ENCODE peak calls at places on chromosomes 12 and 14, in eight cellular contexts. Z is tibial nerve, O is A549, I is transverse colon, E is esophagus muscularis mucosa, X is suprapubic skin, A is ovary, G is upper lobe of left lung. Q is an unnamed sample.

GRCh38 chr14:60346706-60347105 is 97.7 kb downstream of the PPM1A start:
- DNase-seq in Z (no peak), O (no peak), I (no peak), E (no peak), X (no peak), A (no peak), G (no peak), Q (no peak)

GRCh38 chr14:105168496-105168978 is at the start of gene JAG2:
- DNase-seq in Z (no peak), O (peak), I (peak), E (no peak), X (no peak), A (no peak), G (peak), Q (peak)

GRCh38 chr14:51236314-51236713 is 3.7 kb upstream of the TMX1 start:
- DNase-seq in Z (no peak), O (no peak), I (no peak), E (no peak), X (no peak), A (no peak), G (no peak), Q (no peak)

GRCh38 chr12:131049569-131050339 is 96.0 kb downstream of the ADGRD1 start:
- DNase-seq in Z (no peak), O (no peak), I (no peak), E (no peak), X (peak), A (no peak), G (peak), Q (no peak)

GRCh38 chr12:51874486-51874885 is 13.4 kb upstream of the ANKRD33 start:
- DNase-seq in Z (no peak), O (no peak), I (no peak), E (no peak), X (peak), A (no peak), G (no peak), Q (no peak)

GRCh38 chr12:42326466-42327226 is 679 bp downstream of the PPHLN1 start:
- DNase-seq in Z (no peak), O (no peak), I (peak), E (no peak), X (no peak), A (no peak), G (no peak), Q (no peak)

GRCh38 chr14:47149326-47149725 is 497.7 kb upstream of the RPL10L start:
- DNase-seq in Z (no peak), O (no peak), I (no peak), E (no peak), X (no peak), A (no peak), G (no peak), Q (no peak)

GRCh38 chr14:31992051-31992450 is 85.1 kb upstream of the ARHGAP5 start:
- DNase-seq in Z (no peak), O (no peak), I (no peak), E (no peak), X (no peak), A (no peak), G (no peak), Q (no peak)

GRCh38 chr14:77529963-77530362 is 31.3 kb upstream of the ISM2 start:
- DNase-seq in Z (no peak), O (no peak), I (no peak), E (no peak), X (no peak), A (no peak), G (no peak), Q (no peak)

GRCh38 chr14:93734086-93734822 is 54.0 kb downstream of the PRIMA1 start:
- DNase-seq in Z (no peak), O (no peak), I (no peak), E (no peak), X (no peak), A (no peak), G (peak), Q (no peak)

GRCh38 chr14:100176811-100177327 is 17.4 kb upstream of the DEGS2 start:
- DNase-seq in Z (no peak), O (no peak), I (no peak), E (no peak), X (no peak), A (no peak), G (peak), Q (no peak)

GRCh38 chr12:15897433-15897832 is 13.7 kb upstream of the DERA start:
- DNase-seq in Z (no peak), O (no peak), I (no peak), E (no peak), X (no peak), A (no peak), G (no peak), Q (no peak)

GRCh38 chr14:65019944-65020566 is 33.4 kb downstream of the FNTB start:
- DNase-seq in Z (no peak), O (peak), I (peak), E (no peak), X (no peak), A (peak), G (no peak), Q (peak)

GRCh38 chr14:55580401-55581010 is 499 bp downstream of the KTN1 start:
- DNase-seq in Z (no peak), O (no peak), I (peak), E (no peak), X (peak), A (peak), G (peak), Q (peak)

DNA sequence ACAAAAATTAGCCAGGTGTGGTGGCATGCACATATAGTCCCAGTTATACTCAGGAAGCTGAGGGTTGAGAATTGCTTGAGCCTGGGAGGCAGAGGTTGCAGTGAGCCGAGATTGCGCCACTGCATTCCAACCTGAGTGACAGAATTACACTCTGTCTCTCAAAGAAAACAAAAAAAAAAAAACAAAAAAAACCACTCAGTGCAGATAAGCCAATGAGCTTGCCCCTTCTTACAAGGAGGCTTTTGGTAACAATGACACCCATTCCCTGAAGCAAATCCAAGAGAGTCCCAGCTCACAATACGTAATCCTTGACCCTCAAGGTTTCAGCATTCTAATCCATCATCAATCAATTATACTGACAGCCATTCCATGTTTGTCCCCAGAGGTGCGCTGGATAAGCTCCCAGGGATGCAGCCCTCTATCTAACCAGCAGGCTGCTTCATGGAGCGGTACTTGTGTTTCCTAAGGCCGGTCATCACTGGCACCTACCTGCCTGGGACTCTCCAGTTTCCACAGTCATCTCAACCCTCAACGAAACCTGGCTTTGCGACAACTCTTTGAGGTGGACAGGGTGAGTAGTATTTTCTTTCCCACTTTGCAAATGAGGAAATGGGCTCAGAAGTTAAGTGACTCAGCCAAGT is 12.4 kb downstream of the GCN1 start:
- DNase-seq in Z (no peak), O (no peak), I (no peak), E (no peak), X (no peak), A (no peak), G (no peak), Q (no peak)
- TF ChIP-seq EP300 in Z (no peak), O (no peak), I (no peak), E (no peak), X (no peak), A (no peak), G (no peak), Q (no peak)

DNA sequence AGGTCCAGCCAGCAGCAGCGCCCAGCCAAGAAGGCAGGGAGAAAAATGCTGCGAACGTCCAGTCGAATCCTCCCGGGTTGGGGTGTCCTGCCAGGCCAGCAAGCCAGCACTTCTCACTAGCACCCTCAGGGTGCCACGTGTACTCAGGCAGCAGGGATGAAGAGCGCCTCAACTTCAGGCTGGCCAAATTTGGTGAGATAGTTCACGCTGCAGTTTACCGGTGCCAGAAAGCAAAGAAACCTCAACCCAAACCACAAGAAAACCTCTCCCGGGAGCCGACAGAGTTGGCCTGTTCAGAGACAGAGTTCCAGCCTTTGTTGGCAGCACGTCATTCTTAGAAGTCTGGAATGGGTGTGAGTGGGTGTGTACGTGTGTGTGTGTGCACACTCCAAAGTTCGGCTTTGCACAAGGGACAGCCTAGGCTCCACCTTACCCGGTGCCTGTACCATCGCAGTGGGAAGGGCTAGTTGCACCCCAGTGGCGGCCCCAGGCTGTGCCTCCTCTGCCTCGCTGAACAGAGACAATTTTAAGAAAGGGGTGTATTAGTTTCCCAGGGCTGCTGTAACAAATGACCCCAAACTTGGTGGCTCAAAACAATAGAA is 42.1 kb downstream of the ELK3 start:
- DNase-seq in Z (no peak), O (no peak), I (peak), E (no peak), X (peak), A (no peak), G (peak), Q (no peak)
- TF ChIP-seq EP300 in Z (peak), O (no peak), I (no peak), E (peak), X (no peak), A (no peak), G (no peak), Q (no peak)

GRCh38 chr14:35989736-35990135 is 163.6 kb downstream of the BRMS1L start:
- DNase-seq in Z (no peak), O (no peak), I (no peak), E (peak), X (no peak), A (no peak), G (no peak), Q (no peak)
- TF ChIP-seq EP300 in Z (no peak), O (no peak), I (no peak), E (no peak), X (no peak), A (no peak), G (no peak), Q (no peak)

DNA sequence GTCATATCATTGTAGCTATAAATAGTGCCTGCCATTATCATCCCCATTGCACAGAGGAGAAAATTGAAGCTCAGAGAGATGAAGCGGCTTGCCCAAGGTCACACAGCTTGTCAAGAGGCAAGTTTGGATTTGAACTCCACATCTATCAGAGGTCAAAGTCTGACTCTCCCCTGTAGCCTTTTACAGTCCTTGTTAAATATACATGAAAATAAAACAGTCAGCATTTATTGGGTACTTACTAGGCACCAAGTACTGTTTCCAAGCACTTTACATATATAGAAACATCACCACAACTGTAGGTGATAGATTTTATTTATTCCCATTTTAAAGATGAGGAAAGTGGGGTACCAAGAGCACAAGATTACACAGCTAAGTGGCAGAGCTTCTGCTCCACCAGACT is 67.2 kb downstream of the WSCD2 start:
- DNase-seq in Z (no peak), O (no peak), I (no peak), E (no peak), X (no peak), A (no peak), G (no peak), Q (no peak)
- TF ChIP-seq EP300 in Z (no peak), O (no peak), I (no peak), E (no peak), X (no peak), A (no peak), G (no peak), Q (no peak)

GRCh38 chr14:101454229-101454628 is 107.1 kb upstream of the DIO3 start:
- DNase-seq in Z (no peak), O (no peak), I (no peak), E (no peak), X (no peak), A (no peak), G (no peak), Q (peak)

GRCh38 chr14:101456246-101457159 is 104.8 kb upstream of the DIO3 start:
- DNase-seq in Z (no peak), O (no peak), I (no peak), E (no peak), X (no peak), A (peak), G (no peak), Q (no peak)

GRCh38 chr14:101449114-101449513 is 112.2 kb upstream of the DIO3 start:
- DNase-seq in Z (no peak), O (no peak), I (no peak), E (no peak), X (no peak), A (no peak), G (no peak), Q (no peak)

GRCh38 chr14:101451166-101451565 is 110.1 kb upstream of the DIO3 start:
- DNase-seq in Z (no peak), O (no peak), I (no peak), E (no peak), X (no peak), A (no peak), G (no peak), Q (peak)

GRCh38 chr14:101453225-101453624 is 108.1 kb upstream of the DIO3 start:
- DNase-seq in Z (no peak), O (no peak), I (no peak), E (no peak), X (no peak), A (no peak), G (no peak), Q (no peak)
- TF ChIP-seq EP300 in Z (no peak), O (no peak), I (no peak), E (no peak), X (no peak), A (no peak), G (no peak), Q (no peak)

GRCh38 chr12:40336573-40337199 is 111.9 kb downstream of the LRRK2 start:
- DNase-seq in Z (no peak), O (peak), I (no peak), E (no peak), X (no peak), A (no peak), G (no peak), Q (no peak)
- TF ChIP-seq EP300 in Z (no peak), O (no peak), I (no peak), E (no peak), X (no peak), A (no peak), G (no peak), Q (no peak)

DNA sequence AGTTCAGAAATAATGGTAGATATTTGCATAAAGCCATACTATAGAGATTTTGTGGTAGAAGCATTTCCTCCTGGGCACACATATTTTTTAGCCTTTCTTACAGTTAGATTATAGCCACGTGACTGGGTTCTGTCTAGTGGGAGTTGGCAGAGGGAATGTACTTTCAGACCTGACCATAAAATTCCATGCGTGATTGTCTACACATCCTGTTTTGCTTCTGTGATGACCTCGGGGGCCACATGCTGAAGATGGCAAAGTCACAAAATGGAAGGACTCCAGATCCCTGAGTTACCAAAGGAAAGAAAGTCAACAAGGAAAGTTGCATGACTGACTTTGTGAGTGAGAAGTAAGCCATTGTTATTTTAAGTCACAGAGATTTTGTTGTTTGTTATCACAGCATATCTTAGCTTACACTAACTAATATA is 14.6 kb upstream of the MIA2 start:
- DNase-seq in Z (no peak), O (peak), I (no peak), E (no peak), X (no peak), A (no peak), G (no peak), Q (no peak)
- TF ChIP-seq EP300 in Z (no peak), O (no peak), I (no peak), E (no peak), X (no peak), A (no peak), G (no peak), Q (no peak)

Q was measured in stomach.